ENCODE peak calls at places on chromosome 17, in four cellular contexts. One of them, this sample, is unnamed.

GRCh38 chr17:33874617-33875060 is 380.4 kb upstream of the CCL2 start:
- DNase-seq in esophagus squamous epithelium: no peak
- DNase-seq in sigmoid colon: no peak
- DNase-seq in body of pancreas: peak; percentile 8
- DNase-seq in this sample: peak; percentile 37

GRCh38 chr17:63780507-63780906 is 6.5 kb downstream of the DDX42 start:
- DNase-seq in esophagus squamous epithelium: no peak
- DNase-seq in sigmoid colon: no peak
- DNase-seq in body of pancreas: peak; percentile 66
- DNase-seq in this sample: no peak

GRCh38 chr17:43834106-43834505 is 1.2 kb upstream of the MPP3 start:
- DNase-seq in esophagus squamous epithelium: no peak
- DNase-seq in sigmoid colon: peak; percentile 84
- DNase-seq in body of pancreas: peak; percentile 38
- DNase-seq in this sample: no peak

GRCh38 chr17:263773-264172 is 82.3 kb upstream of the DOC2B start:
- DNase-seq in esophagus squamous epithelium: no peak
- DNase-seq in sigmoid colon: peak; percentile 48
- DNase-seq in body of pancreas: no peak
- DNase-seq in this sample: no peak

GRCh38 chr17:73855933-73856332 is 211.7 kb upstream of the SDK2 start:
- DNase-seq in esophagus squamous epithelium: no peak
- DNase-seq in sigmoid colon: no peak
- DNase-seq in body of pancreas: no peak
- DNase-seq in this sample: no peak

GRCh38 chr17:40671282-40671681 is 6.3 kb upstream of the KRT222 start:
- DNase-seq in esophagus squamous epithelium: no peak
- DNase-seq in sigmoid colon: no peak
- DNase-seq in body of pancreas: no peak
- DNase-seq in this sample: no peak

GRCh38 chr17:9432121-9432866 is 143.3 kb downstream of the STX8 start:
- DNase-seq in esophagus squamous epithelium: no peak
- DNase-seq in sigmoid colon: no peak
- DNase-seq in body of pancreas: no peak
- DNase-seq in this sample: no peak

GRCh38 chr17:78991906-78992532 is 12.3 kb upstream of the LGALS3BP start:
- DNase-seq in esophagus squamous epithelium: no peak
- DNase-seq in sigmoid colon: peak; percentile 44
- DNase-seq in body of pancreas: no peak
- DNase-seq in this sample: peak; percentile 3

GRCh38 chr17:50218771-50219315 is 17.4 kb upstream of the COL1A1 start:
- DNase-seq in esophagus squamous epithelium: no peak
- DNase-seq in sigmoid colon: peak; percentile 73
- DNase-seq in body of pancreas: no peak
- DNase-seq in this sample: no peak

GRCh38 chr17:45197555-45198334 is 23.9 kb upstream of the FMNL1 start:
- DNase-seq in esophagus squamous epithelium: peak; percentile 39
- DNase-seq in sigmoid colon: peak; percentile 95
- DNase-seq in body of pancreas: peak; percentile 96
- DNase-seq in this sample: peak; percentile 96

GRCh38 chr17:13106171-13106570 is 88.3 kb upstream of the ELAC2 start:
- DNase-seq in esophagus squamous epithelium: no peak
- DNase-seq in sigmoid colon: no peak
- DNase-seq in body of pancreas: no peak
- DNase-seq in this sample: no peak

GRCh38 chr17:78762007-78762406 is 20.1 kb downstream of the CYTH1 start:
- DNase-seq in esophagus squamous epithelium: no peak
- DNase-seq in sigmoid colon: no peak
- DNase-seq in body of pancreas: no peak
- DNase-seq in this sample: no peak

GRCh38 chr17:76623271-76624146 is 20.0 kb downstream of the ST6GALNAC1 start:
- DNase-seq in esophagus squamous epithelium: no peak
- DNase-seq in sigmoid colon: peak; percentile 87
- DNase-seq in body of pancreas: peak; percentile 82
- DNase-seq in this sample: peak; percentile 82

GRCh38 chr17:41258406-41258805 is 3.2 kb downstream of the KRTAP9-9 start:
- DNase-seq in esophagus squamous epithelium: no peak
- DNase-seq in sigmoid colon: no peak
- DNase-seq in body of pancreas: no peak
- DNase-seq in this sample: no peak

GRCh38 chr17:47694018-47694817 is at the start of gene TBKBP1:
- DNase-seq in esophagus squamous epithelium: no peak
- DNase-seq in sigmoid colon: peak; percentile 79
- DNase-seq in body of pancreas: peak; percentile 66
- DNase-seq in this sample: peak; percentile 82

GRCh38 chr17:49337900-49338299 is 24.1 kb downstream of the ZNF652 start:
- DNase-seq in esophagus squamous epithelium: no peak
- DNase-seq in sigmoid colon: no peak
- DNase-seq in body of pancreas: no peak
- DNase-seq in this sample: no peak

GRCh38 chr17:31422443-31422842 is 31.0 kb downstream of the RAB11FIP4 start:
- DNase-seq in esophagus squamous epithelium: no peak
- DNase-seq in sigmoid colon: no peak
- DNase-seq in body of pancreas: no peak
- DNase-seq in this sample: no peak

GRCh38 chr17:49670641-49671040 is 7.3 kb downstream of the SPOP start:
- DNase-seq in esophagus squamous epithelium: no peak
- DNase-seq in sigmoid colon: no peak
- DNase-seq in body of pancreas: no peak
- DNase-seq in this sample: no peak

GRCh38 chr17:77489898-77490265 is 349.1 kb downstream of the SEC14L1 start:
- DNase-seq in esophagus squamous epithelium: no peak
- DNase-seq in sigmoid colon: peak; percentile 96
- DNase-seq in body of pancreas: peak; percentile 39
- DNase-seq in this sample: peak; percentile 10

GRCh38 chr17:29930399-29931010 is 477 bp upstream of the SSH2 start:
- DNase-seq in esophagus squamous epithelium: no peak
- DNase-seq in sigmoid colon: no peak
- DNase-seq in body of pancreas: peak; percentile 12
- DNase-seq in this sample: no peak

GRCh38 chr17:73064084-73064938 is 28.2 kb downstream of the SLC39A11 start:
- DNase-seq in esophagus squamous epithelium: no peak
- DNase-seq in sigmoid colon: no peak
- DNase-seq in body of pancreas: peak; percentile 68
- DNase-seq in this sample: peak; percentile 65

GRCh38 chr17:9368631-9369030 is 207.0 kb downstream of the STX8 start:
- DNase-seq in esophagus squamous epithelium: no peak
- DNase-seq in sigmoid colon: no peak
- DNase-seq in body of pancreas: no peak
- DNase-seq in this sample: no peak

GRCh38 chr17:42467889-42468288 is 9.2 kb downstream of the ATP6V0A1 start:
- DNase-seq in esophagus squamous epithelium: no peak
- DNase-seq in sigmoid colon: no peak
- DNase-seq in body of pancreas: peak; percentile 52
- DNase-seq in this sample: no peak

GRCh38 chr17:59725691-59726090 is 18.2 kb downstream of the VMP1 start:
- DNase-seq in esophagus squamous epithelium: no peak
- DNase-seq in sigmoid colon: no peak
- DNase-seq in body of pancreas: no peak
- DNase-seq in this sample: no peak

DNA sequence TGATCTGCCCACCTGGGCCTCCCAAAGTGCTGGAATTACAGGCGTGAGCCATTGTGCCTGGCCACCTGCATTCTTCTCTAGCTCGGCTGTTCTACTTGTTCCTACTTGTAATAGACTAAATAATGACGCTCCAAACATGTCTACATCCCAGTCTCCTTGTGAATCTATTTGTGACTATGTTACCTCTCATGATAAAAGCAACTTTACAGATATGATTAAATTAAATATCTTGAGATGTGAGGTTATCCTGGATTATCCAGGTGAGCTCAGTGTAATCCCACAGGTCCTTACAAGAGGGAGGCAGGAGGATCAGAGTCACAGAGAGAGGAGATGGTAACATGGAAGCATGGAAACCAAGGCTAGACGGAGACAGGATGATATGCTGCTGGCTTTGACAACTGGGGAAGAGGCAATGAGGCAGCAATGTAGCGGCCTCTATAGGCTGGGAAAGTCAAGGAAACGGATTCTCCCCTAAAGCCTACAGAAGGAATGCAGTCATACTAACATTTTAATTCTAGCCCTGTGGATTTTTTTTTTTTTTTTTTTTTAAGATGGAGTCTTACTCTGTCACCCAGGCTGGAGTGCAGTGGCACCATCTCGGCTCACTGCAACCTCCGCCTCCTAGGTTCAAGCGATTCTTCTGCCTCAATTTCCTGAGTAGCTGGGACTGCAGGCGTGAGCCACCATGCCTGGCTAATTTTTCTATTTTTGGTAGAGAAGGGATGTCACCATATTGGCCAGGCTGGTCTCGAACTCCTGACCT is 5.0 kb upstream of the LASP1 start:
- DNase-seq in esophagus squamous epithelium: no peak
- DNase-seq in sigmoid colon: no peak
- DNase-seq in body of pancreas: no peak
- DNase-seq in this sample: peak; percentile 36
- TF ChIP-seq CTCF in esophagus squamous epithelium: no peak
- TF ChIP-seq CTCF in sigmoid colon: no peak
- TF ChIP-seq CTCF in body of pancreas: no peak
- TF ChIP-seq CTCF in this sample: peak; percentile 65

GRCh38 chr17:16639438-16639837 is 14.2 kb downstream of the ZNF624 start:
- DNase-seq in esophagus squamous epithelium: no peak
- DNase-seq in sigmoid colon: no peak
- DNase-seq in body of pancreas: peak; percentile 18
- DNase-seq in this sample: no peak
- H3K9me3 ChIP-seq in esophagus squamous epithelium: no peaks in the 10 kb centered on the region
- H3K9me3 ChIP-seq in sigmoid colon: no peaks in the 10 kb centered on the region
- H3K9me3 ChIP-seq in body of pancreas: no peaks in the 10 kb centered on the region
- H3K9me3 ChIP-seq in this sample: no peaks in the 10 kb centered on the region

GRCh38 chr17:82914375-82914774 is 74.6 kb upstream of the ZNF750 start:
- DNase-seq in esophagus squamous epithelium: no peak
- DNase-seq in sigmoid colon: no peak
- DNase-seq in body of pancreas: peak; percentile 33
- DNase-seq in this sample: peak; percentile 42
- TF ChIP-seq CTCF in esophagus squamous epithelium: peak; percentile 70
- TF ChIP-seq CTCF in sigmoid colon: no peak
- TF ChIP-seq CTCF in body of pancreas: no peak
- TF ChIP-seq CTCF in this sample: peak; percentile 54

DNA sequence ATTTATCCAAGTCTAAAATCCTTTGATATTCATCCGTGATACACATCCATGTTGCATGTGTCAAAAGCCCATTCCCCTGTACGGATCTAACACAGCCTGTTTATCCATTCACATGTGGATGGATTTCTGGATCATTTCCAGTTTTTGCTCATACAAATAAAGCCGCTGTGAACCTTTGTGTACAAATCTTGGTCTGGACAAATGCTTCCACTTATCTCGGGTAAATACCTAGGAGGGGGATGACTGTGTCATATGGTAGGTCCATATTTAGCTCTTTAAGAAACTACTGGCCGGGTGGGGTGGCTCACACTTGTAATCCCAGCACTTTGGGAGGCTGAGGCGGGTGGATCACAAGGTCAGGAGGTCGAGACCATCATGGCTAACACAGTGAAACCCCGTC is 6.3 kb upstream of the TBCD start:
- DNase-seq in esophagus squamous epithelium: no peak
- DNase-seq in sigmoid colon: no peak
- DNase-seq in body of pancreas: no peak
- DNase-seq in this sample: no peak
- H3K9me3 ChIP-seq in esophagus squamous epithelium: no peaks in the 10 kb centered on the region
- H3K9me3 ChIP-seq in sigmoid colon: no peaks in the 10 kb centered on the region
- H3K9me3 ChIP-seq in body of pancreas: no peaks in the 10 kb centered on the region
- H3K9me3 ChIP-seq in this sample: no peaks in the 10 kb centered on the region

GRCh38 chr17:28327709-28328108 is 7.6 kb downstream of the IFT20 start:
- DNase-seq in esophagus squamous epithelium: no peak
- DNase-seq in sigmoid colon: no peak
- DNase-seq in body of pancreas: no peak
- DNase-seq in this sample: no peak
- TF ChIP-seq CTCF in esophagus squamous epithelium: no peak
- TF ChIP-seq CTCF in sigmoid colon: no peak
- TF ChIP-seq CTCF in body of pancreas: no peak
- TF ChIP-seq CTCF in this sample: no peak

DNA sequence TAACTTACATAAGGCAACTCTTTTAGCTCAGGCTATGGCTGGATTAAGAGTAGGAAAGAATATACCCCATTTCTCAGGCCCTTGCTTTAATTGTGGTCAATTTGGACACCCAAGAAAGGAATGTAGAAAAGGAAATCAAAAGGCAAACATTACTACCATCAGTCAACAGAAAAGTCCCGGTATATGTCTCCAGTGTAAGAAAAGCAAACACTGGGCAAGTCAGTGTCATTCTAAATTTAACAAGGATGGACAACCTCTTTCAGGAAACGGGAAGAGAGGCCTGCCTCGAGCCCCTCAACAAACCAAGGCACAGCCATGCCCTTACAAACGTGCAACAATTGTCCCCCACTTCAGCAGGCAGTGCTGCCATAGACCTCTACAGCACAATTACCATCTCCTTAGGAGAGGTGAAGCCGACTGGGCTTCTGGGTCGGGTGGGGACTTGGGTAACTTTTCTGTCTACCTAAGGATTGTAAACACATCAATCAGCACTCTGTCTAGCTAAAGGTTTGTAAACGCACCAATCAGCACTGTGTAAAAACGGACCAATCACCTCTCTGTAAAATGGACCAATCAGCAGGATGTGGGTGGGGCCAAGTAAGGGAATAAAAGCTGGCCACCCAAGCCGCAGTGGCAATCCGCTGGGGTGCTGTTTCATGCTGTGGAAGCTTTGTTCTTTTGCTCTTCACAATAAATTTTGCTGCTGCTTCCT is 12.4 kb downstream of the MRPL58 start:
- DNase-seq in esophagus squamous epithelium: no peak
- DNase-seq in sigmoid colon: no peak
- DNase-seq in body of pancreas: no peak
- DNase-seq in this sample: no peak
- H3K9me3 ChIP-seq in esophagus squamous epithelium: no peaks in the 10 kb centered on the region
- H3K9me3 ChIP-seq in sigmoid colon: no peaks in the 10 kb centered on the region
- H3K9me3 ChIP-seq in body of pancreas: no peaks in the 10 kb centered on the region
- H3K9me3 ChIP-seq in this sample: no peaks in the 10 kb centered on the region